ENCODE peak calls at places on chromosomes 7 and 10, in nine cellular contexts. E is posterior vena cava; O is NK-92 treated with Interleukin-12 subunit alpha and Interleukin-12 subunit beta, amount 100 ng/mL, for 24 hours; H is BJ; T is kidney tubule cell; Z is mesothelial cell of epicardium; K is PC-9; G is COR-L47; X is T-cell. U is an unnamed sample.

GRCh38 chr7:101817930-101818698 is 688 bp downstream of the CUX1 start:
- DNase-seq in G (no peak), O (no peak), X (no peak), H (no peak), Z (no peak), E (no peak), K (no peak), T (no peak), U (no peak)

GRCh38 chr7:91953618-91954017 is 13.0 kb downstream of the AKAP9 start:
- DNase-seq in T (peak; percentile 19), E (no peak), X (no peak), G (no peak), O (no peak), Z (no peak), H (no peak), K (no peak), U (no peak)

GRCh38 chr10:127298396-127298795 is 102.0 kb upstream of the INSYN2A start:
- DNase-seq in K (no peak), X (no peak), Z (no peak), O (no peak), H (peak; percentile 33), E (no peak), T (no peak), G (no peak), U (no peak)

GRCh38 chr7:131108212-131108980 is 219.3 kb upstream of the MKLN1 start:
- DNase-seq in G (no peak), T (peak; percentile 52), E (peak; percentile 88), X (peak; percentile 43), H (no peak), O (no peak), Z (no peak), K (no peak), U (no peak)

GRCh38 chr7:43363429-43363894 is 219.4 kb upstream of the STK17A start:
- DNase-seq in H (no peak), E (no peak), Z (no peak), G (no peak), O (no peak), X (no peak), T (no peak), K (no peak), U (no peak)

GRCh38 chr7:33590902-33591301 is 314.4 kb upstream of the BMPER start:
- DNase-seq in E (no peak), O (no peak), G (no peak), H (no peak), T (peak; percentile 47), K (no peak), Z (no peak), X (no peak), U (no peak)

GRCh38 chr10:53314856-53315255 is 542.3 kb upstream of the MBL2 start:
- DNase-seq in G (peak; percentile 19), K (peak; percentile 67), Z (no peak), O (no peak), H (peak; percentile 87), X (no peak), T (peak; percentile 97), E (no peak), U (no peak)

GRCh38 chr7:155594163-155594732 is 47.9 kb upstream of the CNPY1 start:
- DNase-seq in E (peak; percentile 70), T (no peak), H (no peak), X (no peak), Z (no peak), G (no peak), K (no peak), O (no peak), U (no peak)

GRCh38 chr10:30803901-30804322 is 174.4 kb upstream of the LYZL2 start:
- DNase-seq in G (no peak), O (no peak), T (no peak), E (peak; percentile 88), K (no peak), Z (no peak), X (no peak), H (peak; percentile 75), U (no peak)

GRCh38 chr10:87712913-87713616 is 53.4 kb downstream of the PAPSS2 start:
- DNase-seq in Z (no peak), K (no peak), G (no peak), E (no peak), T (no peak), X (no peak), H (no peak), O (no peak), U (no peak)

GRCh38 chr7:2301510-2301860 is 12.8 kb downstream of the SNX8 start:
- DNase-seq in T (peak; percentile 34), G (no peak), E (no peak), K (no peak), Z (no peak), H (no peak), O (no peak), X (no peak), U (no peak)

GRCh38 chr10:84354623-84355022 is 26.2 kb downstream of the CCSER2 start:
- DNase-seq in G (no peak), K (no peak), O (no peak), X (no peak), H (no peak), E (no peak), Z (no peak), T (no peak), U (no peak)

GRCh38 chr7:155336812-155337602 is 39.3 kb downstream of the INSIG1 start:
- DNase-seq in O (no peak), G (no peak), K (no peak), X (no peak), T (no peak), E (no peak), Z (no peak), H (no peak), U (no peak)

GRCh38 chr10:100364735-100365391 is 17.8 kb downstream of the SCD start:
- DNase-seq in X (no peak), T (peak; percentile 94), K (peak; percentile 83), E (no peak), G (no peak), H (peak; percentile 56), O (no peak), Z (no peak), U (no peak)

GRCh38 chr10:101780187-101780817 is 2.9 kb downstream of the NPM3 start:
- DNase-seq in E (no peak), G (no peak), O (no peak), T (no peak), H (no peak), X (no peak), Z (no peak), K (no peak), U (no peak)

GRCh38 chr7:132154695-132155471 is 421.4 kb downstream of the PLXNA4 start:
- DNase-seq in G (no peak), T (no peak), Z (no peak), K (no peak), E (no peak), X (no peak), H (no peak), O (no peak), U (no peak)

GRCh38 chr7:99258501-99258900 is 14.1 kb upstream of the MYH16 start:
- DNase-seq in G (no peak), Z (no peak), X (no peak), T (no peak), K (no peak), E (no peak), H (no peak), O (no peak), U (no peak)

GRCh38 chr10:35135861-35136260 is 9.2 kb downstream of the CREM start:
- DNase-seq in K (no peak), T (no peak), O (no peak), Z (no peak), E (no peak), H (no peak), X (no peak), G (no peak), U (no peak)

GRCh38 chr7:140403878-140404564 is at the start of gene RAB19:
- DNase-seq in H (no peak), Z (no peak), X (peak; percentile 28), G (peak; percentile 50), T (peak; percentile 76), K (peak; percentile 74), E (peak; percentile 71), O (no peak), U (no peak)

U was measured in KG1.